ENCODE peak calls at places on chromosomes 2 and 18, in ten cellular contexts. One of them, this sample, is unnamed.

GRCh38 chr2:1707771-1708351 is 36.5 kb downstream of the PXDN start:
- DNase-seq in iris pigment epithelial cell: peak; percentile 87
- DNase-seq in renal cortical epithelial cell: no peak
- DNase-seq in WERI-Rb-1: no peak
- DNase-seq in SHP77 treated with DMSO at 0.1 percent for 48 hours: peak; percentile 73
- DNase-seq in GM20000: no peak
- DNase-seq in neural progenitor cell: peak; percentile 92
- DNase-seq in M059J: peak; percentile 93
- DNase-seq in NCI-H2081: peak; percentile 89
- DNase-seq in stimulated activated CD4-positive, alpha-beta T cell treated with anti-CD3 and anti-CD28 coated beads, Interleukin-2, amount 100 ng/mL, for 48 hours: no peak
- DNase-seq in this sample: peak; percentile 98

GRCh38 chr2:239725551-239725890 is 299.6 kb downstream of the NDUFA10 start:
- DNase-seq in NCI-H2081: no peak
- DNase-seq in SHP77 treated with DMSO at 0.1 percent for 48 hours: no peak
- DNase-seq in renal cortical epithelial cell: no peak
- DNase-seq in GM20000: no peak
- DNase-seq in iris pigment epithelial cell: no peak
- DNase-seq in neural progenitor cell: no peak
- DNase-seq in M059J: no peak
- DNase-seq in WERI-Rb-1: no peak
- DNase-seq in stimulated activated CD4-positive, alpha-beta T cell treated with anti-CD3 and anti-CD28 coated beads, Interleukin-2, amount 100 ng/mL, for 48 hours: no peak
- DNase-seq in this sample: no peak

GRCh38 chr18:13332874-13333273 is 114.3 kb downstream of the LDLRAD4 start:
- DNase-seq in M059J: no peak
- DNase-seq in GM20000: no peak
- DNase-seq in renal cortical epithelial cell: no peak
- DNase-seq in WERI-Rb-1: no peak
- DNase-seq in SHP77 treated with DMSO at 0.1 percent for 48 hours: no peak
- DNase-seq in stimulated activated CD4-positive, alpha-beta T cell treated with anti-CD3 and anti-CD28 coated beads, Interleukin-2, amount 100 ng/mL, for 48 hours: no peak
- DNase-seq in NCI-H2081: no peak
- DNase-seq in neural progenitor cell: no peak
- DNase-seq in iris pigment epithelial cell: no peak
- DNase-seq in this sample: no peak

GRCh38 chr2:120306091-120306490 is 39.8 kb upstream of the INHBB start:
- DNase-seq in SHP77 treated with DMSO at 0.1 percent for 48 hours: no peak
- DNase-seq in renal cortical epithelial cell: no peak
- DNase-seq in GM20000: no peak
- DNase-seq in WERI-Rb-1: no peak
- DNase-seq in M059J: no peak
- DNase-seq in iris pigment epithelial cell: no peak
- DNase-seq in NCI-H2081: no peak
- DNase-seq in neural progenitor cell: no peak
- DNase-seq in stimulated activated CD4-positive, alpha-beta T cell treated with anti-CD3 and anti-CD28 coated beads, Interleukin-2, amount 100 ng/mL, for 48 hours: no peak
- DNase-seq in this sample: no peak

GRCh38 chr2:128309341-128310093 is 9.2 kb downstream of the HS6ST1 start:
- DNase-seq in iris pigment epithelial cell: peak; percentile 56
- DNase-seq in renal cortical epithelial cell: no peak
- DNase-seq in GM20000: no peak
- DNase-seq in WERI-Rb-1: peak; percentile 75
- DNase-seq in neural progenitor cell: peak; percentile 88
- DNase-seq in NCI-H2081: peak; percentile 94
- DNase-seq in stimulated activated CD4-positive, alpha-beta T cell treated with anti-CD3 and anti-CD28 coated beads, Interleukin-2, amount 100 ng/mL, for 48 hours: no peak
- DNase-seq in M059J: no peak
- DNase-seq in SHP77 treated with DMSO at 0.1 percent for 48 hours: peak; percentile 86
- DNase-seq in this sample: no peak

GRCh38 chr2:220277445-220277960 is 650.1 kb downstream of the SLC4A3 start:
- DNase-seq in renal cortical epithelial cell: peak; percentile 91
- DNase-seq in WERI-Rb-1: no peak
- DNase-seq in SHP77 treated with DMSO at 0.1 percent for 48 hours: no peak
- DNase-seq in neural progenitor cell: no peak
- DNase-seq in GM20000: no peak
- DNase-seq in iris pigment epithelial cell: peak; percentile 89
- DNase-seq in stimulated activated CD4-positive, alpha-beta T cell treated with anti-CD3 and anti-CD28 coated beads, Interleukin-2, amount 100 ng/mL, for 48 hours: no peak
- DNase-seq in NCI-H2081: no peak
- DNase-seq in M059J: peak; percentile 96
- DNase-seq in this sample: no peak

GRCh38 chr2:207766697-207767460 is 2.8 kb downstream of the FZD5 start:
- DNase-seq in M059J: no peak
- DNase-seq in NCI-H2081: no peak
- DNase-seq in stimulated activated CD4-positive, alpha-beta T cell treated with anti-CD3 and anti-CD28 coated beads, Interleukin-2, amount 100 ng/mL, for 48 hours: no peak
- DNase-seq in renal cortical epithelial cell: no peak
- DNase-seq in WERI-Rb-1: no peak
- DNase-seq in SHP77 treated with DMSO at 0.1 percent for 48 hours: no peak
- DNase-seq in neural progenitor cell: peak; percentile 66
- DNase-seq in GM20000: peak; percentile 60
- DNase-seq in iris pigment epithelial cell: no peak
- DNase-seq in this sample: peak; percentile 81

GRCh38 chr2:223930002-223930976 is 14.8 kb downstream of the WDFY1 start:
- DNase-seq in NCI-H2081: no peak
- DNase-seq in iris pigment epithelial cell: peak; percentile 66
- DNase-seq in neural progenitor cell: no peak
- DNase-seq in stimulated activated CD4-positive, alpha-beta T cell treated with anti-CD3 and anti-CD28 coated beads, Interleukin-2, amount 100 ng/mL, for 48 hours: no peak
- DNase-seq in GM20000: no peak
- DNase-seq in WERI-Rb-1: no peak
- DNase-seq in M059J: no peak
- DNase-seq in SHP77 treated with DMSO at 0.1 percent for 48 hours: no peak
- DNase-seq in renal cortical epithelial cell: peak; percentile 43
- DNase-seq in this sample: no peak

GRCh38 chr2:127598711-127599110 is 47.2 kb upstream of the GPR17 start:
- DNase-seq in GM20000: no peak
- DNase-seq in SHP77 treated with DMSO at 0.1 percent for 48 hours: no peak
- DNase-seq in WERI-Rb-1: no peak
- DNase-seq in renal cortical epithelial cell: no peak
- DNase-seq in iris pigment epithelial cell: peak; percentile 62
- DNase-seq in M059J: peak; percentile 31
- DNase-seq in NCI-H2081: no peak
- DNase-seq in stimulated activated CD4-positive, alpha-beta T cell treated with anti-CD3 and anti-CD28 coated beads, Interleukin-2, amount 100 ng/mL, for 48 hours: no peak
- DNase-seq in neural progenitor cell: no peak
- DNase-seq in this sample: no peak

GRCh38 chr2:168935810-168936581 is 34.9 kb downstream of the G6PC2 start:
- DNase-seq in NCI-H2081: no peak
- DNase-seq in iris pigment epithelial cell: peak; percentile 89
- DNase-seq in stimulated activated CD4-positive, alpha-beta T cell treated with anti-CD3 and anti-CD28 coated beads, Interleukin-2, amount 100 ng/mL, for 48 hours: no peak
- DNase-seq in M059J: peak; percentile 38
- DNase-seq in GM20000: no peak
- DNase-seq in WERI-Rb-1: no peak
- DNase-seq in SHP77 treated with DMSO at 0.1 percent for 48 hours: no peak
- DNase-seq in renal cortical epithelial cell: peak; percentile 32
- DNase-seq in neural progenitor cell: no peak
- DNase-seq in this sample: peak; percentile 89

This sample was measured in mesendoderm.